ENCODE peak calls at places on chromosomes 12 and 14, in eight cellular contexts. One of them, this sample, is unnamed. For H3K9me3 and H3K36me3, the result is how much of the 10 kb centered on the place peaks cover.

GRCh38 chr12:53991077-53991460 is 6.1 kb downstream of the HOXC10 start:
- DNase-seq in fibroblast of lung: no peak
- DNase-seq in left ventricle myocardium inferior: no peak
- DNase-seq in NT2/D1: no peak
- DNase-seq in pancreas: no peak
- DNase-seq in uterus: no peak
- DNase-seq in BE2C: no peak
- DNase-seq in PC-9: no peak
- DNase-seq in this sample: no peak

GRCh38 chr14:36069535-36069900 is 107.0 kb downstream of the PTCSC3 start:
- DNase-seq in fibroblast of lung: peak
- DNase-seq in left ventricle myocardium inferior: no peak
- DNase-seq in NT2/D1: peak
- DNase-seq in pancreas: peak
- DNase-seq in uterus: no peak
- DNase-seq in BE2C: peak
- DNase-seq in PC-9: no peak
- DNase-seq in this sample: peak

GRCh38 chr12:27822076-27822712 is 42.2 kb upstream of the MANSC4 start:
- DNase-seq in fibroblast of lung: peak
- DNase-seq in left ventricle myocardium inferior: no peak
- DNase-seq in NT2/D1: no peak
- DNase-seq in pancreas: no peak
- DNase-seq in uterus: no peak
- DNase-seq in BE2C: no peak
- DNase-seq in PC-9: peak
- DNase-seq in this sample: no peak

GRCh38 chr14:99123208-99123870 is 148.7 kb downstream of the BCL11B start:
- DNase-seq in fibroblast of lung: no peak
- DNase-seq in left ventricle myocardium inferior: no peak
- DNase-seq in NT2/D1: no peak
- DNase-seq in pancreas: no peak
- DNase-seq in uterus: no peak
- DNase-seq in BE2C: no peak
- DNase-seq in PC-9: no peak
- DNase-seq in this sample: no peak

GRCh38 chr12:3962661-3963483 is 89.7 kb upstream of the PARP11 start:
- DNase-seq in fibroblast of lung: no peak
- DNase-seq in left ventricle myocardium inferior: no peak
- DNase-seq in NT2/D1: no peak
- DNase-seq in pancreas: no peak
- DNase-seq in uterus: no peak
- DNase-seq in BE2C: no peak
- DNase-seq in PC-9: no peak
- DNase-seq in this sample: peak

GRCh38 chr12:50696931-50697330 is 67.0 kb upstream of the ATF1 start:
- DNase-seq in fibroblast of lung: no peak
- DNase-seq in left ventricle myocardium inferior: no peak
- DNase-seq in NT2/D1: no peak
- DNase-seq in pancreas: no peak
- DNase-seq in uterus: no peak
- DNase-seq in BE2C: no peak
- DNase-seq in PC-9: no peak
- DNase-seq in this sample: no peak

GRCh38 chr14:28294834-28295440 is 471.6 kb upstream of the FOXG1 start:
- DNase-seq in fibroblast of lung: peak
- DNase-seq in left ventricle myocardium inferior: no peak
- DNase-seq in NT2/D1: no peak
- DNase-seq in pancreas: no peak
- DNase-seq in uterus: no peak
- DNase-seq in BE2C: no peak
- DNase-seq in PC-9: no peak
- DNase-seq in this sample: no peak

GRCh38 chr12:104790296-104791125 is 167.6 kb downstream of the SLC41A2 start:
- DNase-seq in fibroblast of lung: no peak
- DNase-seq in left ventricle myocardium inferior: peak
- DNase-seq in NT2/D1: no peak
- DNase-seq in pancreas: no peak
- DNase-seq in uterus: peak
- DNase-seq in BE2C: peak
- DNase-seq in PC-9: no peak
- DNase-seq in this sample: peak

GRCh38 chr12:21054334-21054733 is 76.7 kb upstream of the SLCO1B1 start:
- DNase-seq in fibroblast of lung: peak
- DNase-seq in left ventricle myocardium inferior: no peak
- DNase-seq in NT2/D1: no peak
- DNase-seq in pancreas: no peak
- DNase-seq in uterus: no peak
- DNase-seq in BE2C: no peak
- DNase-seq in PC-9: no peak
- DNase-seq in this sample: no peak

GRCh38 chr14:92456215-92457017 is 57.2 kb upstream of the RIN3 start:
- DNase-seq in fibroblast of lung: peak
- DNase-seq in left ventricle myocardium inferior: peak
- DNase-seq in NT2/D1: peak
- DNase-seq in pancreas: no peak
- DNase-seq in uterus: peak
- DNase-seq in BE2C: peak
- DNase-seq in PC-9: peak
- DNase-seq in this sample: peak

GRCh38 chr12:22624573-22624907 is 431 bp upstream of the ETNK1 start:
- DNase-seq in fibroblast of lung: no peak
- DNase-seq in left ventricle myocardium inferior: no peak
- DNase-seq in NT2/D1: no peak
- DNase-seq in pancreas: no peak
- DNase-seq in uterus: no peak
- DNase-seq in BE2C: no peak
- DNase-seq in PC-9: no peak
- DNase-seq in this sample: no peak

GRCh38 chr12:18861287-18861858 is 123.5 kb downstream of the CAPZA3 start:
- DNase-seq in fibroblast of lung: peak
- DNase-seq in left ventricle myocardium inferior: no peak
- DNase-seq in NT2/D1: no peak
- DNase-seq in pancreas: no peak
- DNase-seq in uterus: no peak
- DNase-seq in BE2C: no peak
- DNase-seq in PC-9: no peak
- DNase-seq in this sample: no peak

GRCh38 chr12:54404061-54405004 is 14.7 kb downstream of the ITGA5 start:
- DNase-seq in fibroblast of lung: peak
- DNase-seq in left ventricle myocardium inferior: no peak
- DNase-seq in NT2/D1: peak
- DNase-seq in pancreas: no peak
- DNase-seq in uterus: peak
- DNase-seq in BE2C: peak
- DNase-seq in PC-9: no peak
- DNase-seq in this sample: no peak

GRCh38 chr14:102819176-102819628 is 42.0 kb downstream of the TRAF3 start:
- DNase-seq in fibroblast of lung: no peak
- DNase-seq in left ventricle myocardium inferior: no peak
- DNase-seq in NT2/D1: no peak
- DNase-seq in pancreas: no peak
- DNase-seq in uterus: no peak
- DNase-seq in BE2C: no peak
- DNase-seq in PC-9: no peak
- DNase-seq in this sample: no peak

GRCh38 chr14:36935976-36936678 is 236.3 kb downstream of the SLC25A21 start:
- DNase-seq in fibroblast of lung: peak
- DNase-seq in left ventricle myocardium inferior: no peak
- DNase-seq in NT2/D1: no peak
- DNase-seq in pancreas: no peak
- DNase-seq in uterus: no peak
- DNase-seq in BE2C: no peak
- DNase-seq in PC-9: peak
- DNase-seq in this sample: no peak

GRCh38 chr14:70822706-70823185 is 13.4 kb upstream of the MAP3K9 start:
- DNase-seq in fibroblast of lung: peak
- DNase-seq in left ventricle myocardium inferior: peak
- DNase-seq in NT2/D1: peak
- DNase-seq in pancreas: no peak
- DNase-seq in uterus: peak
- DNase-seq in BE2C: peak
- DNase-seq in PC-9: no peak
- DNase-seq in this sample: peak

GRCh38 chr12:74537707-74538385 is at the start of gene ATXN7L3B:
- DNase-seq in fibroblast of lung: peak
- DNase-seq in left ventricle myocardium inferior: peak
- DNase-seq in NT2/D1: peak
- DNase-seq in pancreas: peak
- DNase-seq in uterus: peak
- DNase-seq in BE2C: peak
- DNase-seq in PC-9: peak
- DNase-seq in this sample: peak

GRCh38 chr12:74537126-74537706 is 419 bp upstream of the ATXN7L3B start:
- DNase-seq in fibroblast of lung: peak
- DNase-seq in left ventricle myocardium inferior: no peak
- DNase-seq in NT2/D1: no peak
- DNase-seq in pancreas: no peak
- DNase-seq in uterus: no peak
- DNase-seq in BE2C: no peak
- DNase-seq in PC-9: peak
- DNase-seq in this sample: no peak

GRCh38 chr12:74538491-74539258 is 1.0 kb downstream of the ATXN7L3B start:
- DNase-seq in fibroblast of lung: peak
- DNase-seq in left ventricle myocardium inferior: no peak
- DNase-seq in NT2/D1: no peak
- DNase-seq in pancreas: no peak
- DNase-seq in uterus: no peak
- DNase-seq in BE2C: no peak
- DNase-seq in PC-9: no peak
- DNase-seq in this sample: no peak

GRCh38 chr12:74539261-74539660 is 1.6 kb downstream of the ATXN7L3B start:
- DNase-seq in fibroblast of lung: peak
- DNase-seq in left ventricle myocardium inferior: no peak
- DNase-seq in NT2/D1: no peak
- DNase-seq in pancreas: no peak
- DNase-seq in uterus: no peak
- DNase-seq in BE2C: no peak
- DNase-seq in PC-9: no peak
- DNase-seq in this sample: no peak

GRCh38 chr12:74535536-74535935 is 2.1 kb upstream of the ATXN7L3B start:
- DNase-seq in fibroblast of lung: no peak
- DNase-seq in left ventricle myocardium inferior: no peak
- DNase-seq in NT2/D1: no peak
- DNase-seq in pancreas: no peak
- DNase-seq in uterus: no peak
- DNase-seq in BE2C: no peak
- DNase-seq in PC-9: no peak
- DNase-seq in this sample: no peak
- H3K4me3 ChIP-seq in fibroblast of lung: no peak
- H3K4me3 ChIP-seq in left ventricle myocardium inferior: no peak
- H3K4me3 ChIP-seq in NT2/D1: no peak
- H3K4me3 ChIP-seq in pancreas: no peak
- H3K4me3 ChIP-seq in uterus: no peak
- H3K4me3 ChIP-seq in BE2C: no peak
- H3K4me3 ChIP-seq in PC-9: no peak
- H3K4me3 ChIP-seq in this sample: no peak

GRCh38 chr14:23829736-23830474 is 123.7 kb upstream of the DHRS4 start:
- DNase-seq in fibroblast of lung: peak
- DNase-seq in left ventricle myocardium inferior: no peak
- DNase-seq in NT2/D1: no peak
- DNase-seq in pancreas: peak
- DNase-seq in uterus: no peak
- DNase-seq in BE2C: no peak
- DNase-seq in PC-9: peak
- DNase-seq in this sample: no peak

GRCh38 chr14:23828611-23829010 is 125.0 kb upstream of the DHRS4 start:
- DNase-seq in fibroblast of lung: no peak
- DNase-seq in left ventricle myocardium inferior: no peak
- DNase-seq in NT2/D1: no peak
- DNase-seq in pancreas: no peak
- DNase-seq in uterus: no peak
- DNase-seq in BE2C: no peak
- DNase-seq in PC-9: no peak
- DNase-seq in this sample: no peak

GRCh38 chr14:23827100-23827892 is 126.3 kb upstream of the DHRS4 start:
- DNase-seq in fibroblast of lung: peak
- DNase-seq in left ventricle myocardium inferior: no peak
- DNase-seq in NT2/D1: no peak
- DNase-seq in pancreas: no peak
- DNase-seq in uterus: no peak
- DNase-seq in BE2C: no peak
- DNase-seq in PC-9: no peak
- DNase-seq in this sample: no peak

GRCh38 chr14:23831591-23831990 is 122.0 kb upstream of the DHRS4 start:
- DNase-seq in fibroblast of lung: no peak
- DNase-seq in left ventricle myocardium inferior: no peak
- DNase-seq in NT2/D1: no peak
- DNase-seq in pancreas: no peak
- DNase-seq in uterus: no peak
- DNase-seq in BE2C: no peak
- DNase-seq in PC-9: no peak
- DNase-seq in this sample: peak

GRCh38 chr14:23828001-23828400 is 125.6 kb upstream of the DHRS4 start:
- DNase-seq in fibroblast of lung: no peak
- DNase-seq in left ventricle myocardium inferior: no peak
- DNase-seq in NT2/D1: no peak
- DNase-seq in pancreas: no peak
- DNase-seq in uterus: no peak
- DNase-seq in BE2C: no peak
- DNase-seq in PC-9: no peak
- DNase-seq in this sample: no peak
- H3K9me3 ChIP-seq in fibroblast of lung: under half
- H3K9me3 ChIP-seq in left ventricle myocardium inferior: under half
- H3K9me3 ChIP-seq in NT2/D1: under half
- H3K9me3 ChIP-seq in pancreas: under half
- H3K9me3 ChIP-seq in uterus: under half
- H3K9me3 ChIP-seq in BE2C: under half
- H3K9me3 ChIP-seq in PC-9: under half
- H3K9me3 ChIP-seq in this sample: under half

DNA sequence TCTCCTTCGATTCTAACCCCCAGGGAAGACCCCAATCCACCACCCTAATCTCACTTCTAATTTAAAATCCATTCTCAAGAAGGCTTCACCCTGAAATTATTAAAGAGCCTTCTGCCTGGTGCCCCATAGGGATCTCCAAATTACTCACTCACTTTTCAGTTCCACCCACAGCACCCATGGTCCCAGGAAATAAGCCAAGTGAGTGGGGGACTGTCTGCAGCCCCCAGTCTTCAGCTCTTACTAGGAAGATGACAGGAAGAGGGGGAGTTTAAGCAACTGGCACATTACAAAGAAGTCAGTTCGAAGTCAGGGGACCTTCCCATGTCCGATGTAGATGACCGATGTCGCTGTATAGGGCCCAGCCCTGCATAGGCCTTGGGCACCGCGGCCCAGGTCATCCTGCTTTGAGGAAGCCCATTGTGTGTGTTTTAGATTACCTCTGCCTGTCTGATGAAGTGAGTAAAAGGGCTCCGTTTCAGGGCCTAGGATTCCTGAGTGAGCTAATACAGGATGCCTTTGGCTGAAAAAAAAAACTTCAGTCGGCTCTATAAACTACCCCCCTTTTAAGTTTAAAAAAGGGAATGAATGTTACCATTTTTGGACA is 1.9 kb downstream of the ACTN1 start:
- DNase-seq in fibroblast of lung: no peak
- DNase-seq in left ventricle myocardium inferior: no peak
- DNase-seq in NT2/D1: no peak
- DNase-seq in pancreas: no peak
- DNase-seq in uterus: peak
- DNase-seq in BE2C: no peak
- DNase-seq in PC-9: no peak
- DNase-seq in this sample: no peak
- H3K36me3 ChIP-seq in fibroblast of lung: under half
- H3K36me3 ChIP-seq in left ventricle myocardium inferior: under half
- H3K36me3 ChIP-seq in NT2/D1: half or more
- H3K36me3 ChIP-seq in pancreas: under half
- H3K36me3 ChIP-seq in uterus: under half
- H3K36me3 ChIP-seq in BE2C: under half
- H3K36me3 ChIP-seq in PC-9: under half
- H3K36me3 ChIP-seq in this sample: under half

GRCh38 chr14:101119830-101120571 is 216.5 kb upstream of the RTL1 start:
- DNase-seq in fibroblast of lung: peak
- DNase-seq in left ventricle myocardium inferior: no peak
- DNase-seq in NT2/D1: no peak
- DNase-seq in pancreas: no peak
- DNase-seq in uterus: peak
- DNase-seq in BE2C: no peak
- DNase-seq in PC-9: no peak
- DNase-seq in this sample: no peak
- H3K4me3 ChIP-seq in fibroblast of lung: no peak
- H3K4me3 ChIP-seq in left ventricle myocardium inferior: peak
- H3K4me3 ChIP-seq in NT2/D1: no peak
- H3K4me3 ChIP-seq in pancreas: no peak
- H3K4me3 ChIP-seq in uterus: no peak
- H3K4me3 ChIP-seq in BE2C: no peak
- H3K4me3 ChIP-seq in PC-9: no peak
- H3K4me3 ChIP-seq in this sample: peak